ENCODE peak calls at places on chromosomes 7 and 10, in five cellular contexts. Y is brain microvascular endothelial cell; U is sigmoid colon; S is activated CD8-positive, alpha-beta memory T cell treated with anti-CD3 and anti-CD28 coated beads for 24 hours; O is GM10248. N is an unnamed sample.

GRCh38 chr7:28685660-28686417 is 272.3 kb downstream of the TRIL start:
- DNase-seq in Y (peak), U (peak), S (peak), O (peak), N (peak)

GRCh38 chr10:131726460-131726861 is 174.3 kb upstream of the PPP2R2D start:
- DNase-seq in Y (no peak), U (peak), S (peak), O (no peak), N (peak)

GRCh38 chr10:436911-437665 is 252.4 kb downstream of the DIP2C start:
- DNase-seq in Y (no peak), U (no peak), S (no peak), O (no peak), N (no peak)

GRCh38 chr10:83372646-83373045 is 766.7 kb upstream of the GHITM start:
- DNase-seq in Y (peak), U (no peak), S (no peak), O (no peak), N (no peak)

GRCh38 chr7:134058980-134059379 is 68.2 kb upstream of the LRGUK start:
- DNase-seq in Y (no peak), U (no peak), S (no peak), O (no peak), N (no peak)

GRCh38 chr10:107490389-107490788 is 325.9 kb upstream of the SORCS1 start:
- DNase-seq in Y (no peak), U (no peak), S (no peak), O (no peak), N (no peak)

GRCh38 chr7:96710544-96710943 is 898 bp upstream of the SEM1 start:
- DNase-seq in Y (no peak), U (no peak), S (no peak), O (no peak), N (no peak)

GRCh38 chr10:3080608-3081007 is 13.3 kb downstream of the PFKP start:
- DNase-seq in Y (no peak), U (peak), S (no peak), O (no peak), N (no peak)

GRCh38 chr10:71437537-71438058 is 40.9 kb downstream of the CDH23 start:
- DNase-seq in Y (no peak), U (no peak), S (no peak), O (no peak), N (no peak)

GRCh38 chr10:118983263-118983662 is 46.3 kb upstream of the NANOS1 start:
- DNase-seq in Y (no peak), U (no peak), S (no peak), O (no peak), N (no peak)

N was measured in coronary artery.